ENCODE peak calls at places on chromosomes 11 and 22, in nine cellular contexts. One of them, this sample, is unnamed.

GRCh38 chr11:125148743-125149142 is 15.8 kb upstream of the PKNOX2 start:
- DNase-seq in activated CD8-positive, alpha-beta T cell treated with anti-CD3 and anti-CD28 coated beads, Interleukin-2, amount 10 ng/mL, durations not matched to agents 7 days and 5 days: no peak
- DNase-seq in trophoblast cell: no peak
- DNase-seq in colonic mucosa: no peak
- DNase-seq in hippocampal formation: no peak
- DNase-seq in EL: no peak
- DNase-seq in COR-L47: no peak
- DNase-seq in renal cortical epithelial cell: no peak
- DNase-seq in stimulated activated CD8-positive, alpha-beta memory T cell treated with anti-CD3 and anti-CD28 coated beads, Interleukin-4, amount 100 ng/mL, for 48 hours: no peak
- DNase-seq in this sample: no peak

GRCh38 chr22:39663751-39664150 is 93.2 kb downstream of the CACNA1I start:
- DNase-seq in trophoblast cell: no peak
- DNase-seq in stimulated activated CD8-positive, alpha-beta memory T cell treated with anti-CD3 and anti-CD28 coated beads, Interleukin-4, amount 100 ng/mL, for 48 hours: no peak
- DNase-seq in renal cortical epithelial cell: no peak
- DNase-seq in hippocampal formation: no peak
- DNase-seq in COR-L47: no peak
- DNase-seq in activated CD8-positive, alpha-beta T cell treated with anti-CD3 and anti-CD28 coated beads, Interleukin-2, amount 10 ng/mL, durations not matched to agents 7 days and 5 days: no peak
- DNase-seq in colonic mucosa: peak; percentile 73
- DNase-seq in EL: no peak
- DNase-seq in this sample: no peak

GRCh38 chr22:48199667-48200066 is 1437.2 kb downstream of the TBC1D22A start:
- DNase-seq in stimulated activated CD8-positive, alpha-beta memory T cell treated with anti-CD3 and anti-CD28 coated beads, Interleukin-4, amount 100 ng/mL, for 48 hours: no peak
- DNase-seq in COR-L47: no peak
- DNase-seq in activated CD8-positive, alpha-beta T cell treated with anti-CD3 and anti-CD28 coated beads, Interleukin-2, amount 10 ng/mL, durations not matched to agents 7 days and 5 days: no peak
- DNase-seq in trophoblast cell: no peak
- DNase-seq in EL: no peak
- DNase-seq in hippocampal formation: no peak
- DNase-seq in colonic mucosa: peak; percentile 5
- DNase-seq in renal cortical epithelial cell: no peak
- DNase-seq in this sample: no peak

GRCh38 chr22:17176715-17177114 is 17.6 kb upstream of the HDHD5 start:
- DNase-seq in trophoblast cell: no peak
- DNase-seq in colonic mucosa: no peak
- DNase-seq in COR-L47: no peak
- DNase-seq in hippocampal formation: no peak
- DNase-seq in activated CD8-positive, alpha-beta T cell treated with anti-CD3 and anti-CD28 coated beads, Interleukin-2, amount 10 ng/mL, durations not matched to agents 7 days and 5 days: no peak
- DNase-seq in stimulated activated CD8-positive, alpha-beta memory T cell treated with anti-CD3 and anti-CD28 coated beads, Interleukin-4, amount 100 ng/mL, for 48 hours: no peak
- DNase-seq in EL: no peak
- DNase-seq in renal cortical epithelial cell: no peak
- DNase-seq in this sample: no peak

GRCh38 chr22:47389201-47389600 is 626.8 kb downstream of the TBC1D22A start:
- DNase-seq in COR-L47: no peak
- DNase-seq in activated CD8-positive, alpha-beta T cell treated with anti-CD3 and anti-CD28 coated beads, Interleukin-2, amount 10 ng/mL, durations not matched to agents 7 days and 5 days: no peak
- DNase-seq in stimulated activated CD8-positive, alpha-beta memory T cell treated with anti-CD3 and anti-CD28 coated beads, Interleukin-4, amount 100 ng/mL, for 48 hours: no peak
- DNase-seq in trophoblast cell: no peak
- DNase-seq in renal cortical epithelial cell: no peak
- DNase-seq in colonic mucosa: no peak
- DNase-seq in hippocampal formation: no peak
- DNase-seq in EL: no peak
- DNase-seq in this sample: no peak

GRCh38 chr22:43616645-43617044 is 195.5 kb downstream of the EFCAB6 start:
- DNase-seq in trophoblast cell: no peak
- DNase-seq in renal cortical epithelial cell: no peak
- DNase-seq in COR-L47: peak; percentile 9
- DNase-seq in activated CD8-positive, alpha-beta T cell treated with anti-CD3 and anti-CD28 coated beads, Interleukin-2, amount 10 ng/mL, durations not matched to agents 7 days and 5 days: no peak
- DNase-seq in stimulated activated CD8-positive, alpha-beta memory T cell treated with anti-CD3 and anti-CD28 coated beads, Interleukin-4, amount 100 ng/mL, for 48 hours: no peak
- DNase-seq in colonic mucosa: peak; percentile 62
- DNase-seq in hippocampal formation: no peak
- DNase-seq in EL: no peak
- DNase-seq in this sample: no peak

GRCh38 chr11:7904910-7905309 is 26.2 kb downstream of the OR10A6 start:
- DNase-seq in activated CD8-positive, alpha-beta T cell treated with anti-CD3 and anti-CD28 coated beads, Interleukin-2, amount 10 ng/mL, durations not matched to agents 7 days and 5 days: no peak
- DNase-seq in trophoblast cell: peak; percentile 39
- DNase-seq in EL: peak; percentile 72
- DNase-seq in stimulated activated CD8-positive, alpha-beta memory T cell treated with anti-CD3 and anti-CD28 coated beads, Interleukin-4, amount 100 ng/mL, for 48 hours: no peak
- DNase-seq in colonic mucosa: no peak
- DNase-seq in renal cortical epithelial cell: peak; percentile 30
- DNase-seq in COR-L47: no peak
- DNase-seq in hippocampal formation: no peak
- DNase-seq in this sample: no peak

GRCh38 chr11:94746721-94747120 is 21.4 kb upstream of the AMOTL1 start:
- DNase-seq in stimulated activated CD8-positive, alpha-beta memory T cell treated with anti-CD3 and anti-CD28 coated beads, Interleukin-4, amount 100 ng/mL, for 48 hours: no peak
- DNase-seq in colonic mucosa: no peak
- DNase-seq in renal cortical epithelial cell: no peak
- DNase-seq in hippocampal formation: no peak
- DNase-seq in COR-L47: no peak
- DNase-seq in activated CD8-positive, alpha-beta T cell treated with anti-CD3 and anti-CD28 coated beads, Interleukin-2, amount 10 ng/mL, durations not matched to agents 7 days and 5 days: no peak
- DNase-seq in EL: peak; percentile 34
- DNase-seq in trophoblast cell: peak; percentile 93
- DNase-seq in this sample: no peak

GRCh38 chr22:20904008-20904979 is 12.9 kb upstream of the CRKL start:
- DNase-seq in hippocampal formation: no peak
- DNase-seq in trophoblast cell: peak; percentile 98
- DNase-seq in stimulated activated CD8-positive, alpha-beta memory T cell treated with anti-CD3 and anti-CD28 coated beads, Interleukin-4, amount 100 ng/mL, for 48 hours: no peak
- DNase-seq in COR-L47: no peak
- DNase-seq in activated CD8-positive, alpha-beta T cell treated with anti-CD3 and anti-CD28 coated beads, Interleukin-2, amount 10 ng/mL, durations not matched to agents 7 days and 5 days: no peak
- DNase-seq in renal cortical epithelial cell: peak; percentile 98
- DNase-seq in colonic mucosa: no peak
- DNase-seq in EL: peak; percentile 93
- DNase-seq in this sample: no peak

GRCh38 chr22:37139762-37140161 is 10.0 kb downstream of the IL2RB start:
- DNase-seq in COR-L47: no peak
- DNase-seq in colonic mucosa: no peak
- DNase-seq in renal cortical epithelial cell: no peak
- DNase-seq in EL: no peak
- DNase-seq in stimulated activated CD8-positive, alpha-beta memory T cell treated with anti-CD3 and anti-CD28 coated beads, Interleukin-4, amount 100 ng/mL, for 48 hours: peak; percentile 49
- DNase-seq in trophoblast cell: no peak
- DNase-seq in hippocampal formation: no peak
- DNase-seq in activated CD8-positive, alpha-beta T cell treated with anti-CD3 and anti-CD28 coated beads, Interleukin-2, amount 10 ng/mL, durations not matched to agents 7 days and 5 days: no peak
- DNase-seq in this sample: peak; percentile 65

GRCh38 chr11:119382101-119382500 is 611 bp upstream of the USP2 start:
- DNase-seq in renal cortical epithelial cell: no peak
- DNase-seq in hippocampal formation: no peak
- DNase-seq in trophoblast cell: peak; percentile 56
- DNase-seq in activated CD8-positive, alpha-beta T cell treated with anti-CD3 and anti-CD28 coated beads, Interleukin-2, amount 10 ng/mL, durations not matched to agents 7 days and 5 days: no peak
- DNase-seq in EL: no peak
- DNase-seq in COR-L47: no peak
- DNase-seq in colonic mucosa: no peak
- DNase-seq in stimulated activated CD8-positive, alpha-beta memory T cell treated with anti-CD3 and anti-CD28 coated beads, Interleukin-4, amount 100 ng/mL, for 48 hours: no peak
- DNase-seq in this sample: no peak

GRCh38 chr11:123580557-123581275 is 73.7 kb downstream of the SCN3B start:
- DNase-seq in activated CD8-positive, alpha-beta T cell treated with anti-CD3 and anti-CD28 coated beads, Interleukin-2, amount 10 ng/mL, durations not matched to agents 7 days and 5 days: peak; percentile 77
- DNase-seq in trophoblast cell: peak; percentile 94
- DNase-seq in COR-L47: peak; percentile 81
- DNase-seq in stimulated activated CD8-positive, alpha-beta memory T cell treated with anti-CD3 and anti-CD28 coated beads, Interleukin-4, amount 100 ng/mL, for 48 hours: peak; percentile 80
- DNase-seq in renal cortical epithelial cell: peak; percentile 23
- DNase-seq in colonic mucosa: peak; percentile 75
- DNase-seq in hippocampal formation: peak; percentile 14
- DNase-seq in EL: peak; percentile 44
- DNase-seq in this sample: peak; percentile 82

GRCh38 chr22:50530280-50530856 is 556 bp upstream of the TYMP start:
- DNase-seq in EL: peak; percentile 85
- DNase-seq in COR-L47: no peak
- DNase-seq in trophoblast cell: peak; percentile 92
- DNase-seq in renal cortical epithelial cell: peak; percentile 58
- DNase-seq in activated CD8-positive, alpha-beta T cell treated with anti-CD3 and anti-CD28 coated beads, Interleukin-2, amount 10 ng/mL, durations not matched to agents 7 days and 5 days: peak; percentile 81
- DNase-seq in colonic mucosa: peak; percentile 89
- DNase-seq in stimulated activated CD8-positive, alpha-beta memory T cell treated with anti-CD3 and anti-CD28 coated beads, Interleukin-4, amount 100 ng/mL, for 48 hours: peak; percentile 80
- DNase-seq in hippocampal formation: no peak
- DNase-seq in this sample: peak; percentile 74

GRCh38 chr11:113014731-113015455 is 53.7 kb downstream of the NCAM1 start:
- DNase-seq in trophoblast cell: no peak
- DNase-seq in EL: no peak
- DNase-seq in stimulated activated CD8-positive, alpha-beta memory T cell treated with anti-CD3 and anti-CD28 coated beads, Interleukin-4, amount 100 ng/mL, for 48 hours: no peak
- DNase-seq in COR-L47: peak; percentile 26
- DNase-seq in hippocampal formation: no peak
- DNase-seq in activated CD8-positive, alpha-beta T cell treated with anti-CD3 and anti-CD28 coated beads, Interleukin-2, amount 10 ng/mL, durations not matched to agents 7 days and 5 days: no peak
- DNase-seq in renal cortical epithelial cell: no peak
- DNase-seq in colonic mucosa: no peak
- DNase-seq in this sample: no peak

GRCh38 chr11:82750643-82751139 is 17.0 kb upstream of the FAM181B start:
- DNase-seq in COR-L47: no peak
- DNase-seq in activated CD8-positive, alpha-beta T cell treated with anti-CD3 and anti-CD28 coated beads, Interleukin-2, amount 10 ng/mL, durations not matched to agents 7 days and 5 days: peak; percentile 44
- DNase-seq in trophoblast cell: no peak
- DNase-seq in colonic mucosa: no peak
- DNase-seq in stimulated activated CD8-positive, alpha-beta memory T cell treated with anti-CD3 and anti-CD28 coated beads, Interleukin-4, amount 100 ng/mL, for 48 hours: peak; percentile 28
- DNase-seq in EL: no peak
- DNase-seq in renal cortical epithelial cell: peak; percentile 70
- DNase-seq in hippocampal formation: no peak
- DNase-seq in this sample: no peak

GRCh38 chr22:33034753-33035152 is 23.4 kb downstream of the SYN3 start:
- DNase-seq in EL: no peak
- DNase-seq in colonic mucosa: no peak
- DNase-seq in COR-L47: no peak
- DNase-seq in renal cortical epithelial cell: no peak
- DNase-seq in trophoblast cell: no peak
- DNase-seq in activated CD8-positive, alpha-beta T cell treated with anti-CD3 and anti-CD28 coated beads, Interleukin-2, amount 10 ng/mL, durations not matched to agents 7 days and 5 days: no peak
- DNase-seq in stimulated activated CD8-positive, alpha-beta memory T cell treated with anti-CD3 and anti-CD28 coated beads, Interleukin-4, amount 100 ng/mL, for 48 hours: no peak
- DNase-seq in hippocampal formation: no peak
- DNase-seq in this sample: no peak

GRCh38 chr11:70581991-70582885 is 183.9 kb downstream of the CTTN start:
- DNase-seq in EL: no peak
- DNase-seq in hippocampal formation: no peak
- DNase-seq in COR-L47: no peak
- DNase-seq in activated CD8-positive, alpha-beta T cell treated with anti-CD3 and anti-CD28 coated beads, Interleukin-2, amount 10 ng/mL, durations not matched to agents 7 days and 5 days: no peak
- DNase-seq in colonic mucosa: no peak
- DNase-seq in stimulated activated CD8-positive, alpha-beta memory T cell treated with anti-CD3 and anti-CD28 coated beads, Interleukin-4, amount 100 ng/mL, for 48 hours: no peak
- DNase-seq in renal cortical epithelial cell: no peak
- DNase-seq in trophoblast cell: no peak
- DNase-seq in this sample: no peak

GRCh38 chr22:49333206-49333605 is 494.5 kb downstream of the BRD1 start:
- DNase-seq in EL: no peak
- DNase-seq in hippocampal formation: no peak
- DNase-seq in activated CD8-positive, alpha-beta T cell treated with anti-CD3 and anti-CD28 coated beads, Interleukin-2, amount 10 ng/mL, durations not matched to agents 7 days and 5 days: no peak
- DNase-seq in trophoblast cell: no peak
- DNase-seq in stimulated activated CD8-positive, alpha-beta memory T cell treated with anti-CD3 and anti-CD28 coated beads, Interleukin-4, amount 100 ng/mL, for 48 hours: peak; percentile 6
- DNase-seq in renal cortical epithelial cell: no peak
- DNase-seq in COR-L47: no peak
- DNase-seq in colonic mucosa: no peak
- DNase-seq in this sample: no peak

GRCh38 chr11:59097113-59097708 is 9.8 kb upstream of the FAM111B start:
- DNase-seq in COR-L47: peak; percentile 35
- DNase-seq in stimulated activated CD8-positive, alpha-beta memory T cell treated with anti-CD3 and anti-CD28 coated beads, Interleukin-4, amount 100 ng/mL, for 48 hours: peak; percentile 76
- DNase-seq in colonic mucosa: peak; percentile 77
- DNase-seq in EL: peak; percentile 63
- DNase-seq in activated CD8-positive, alpha-beta T cell treated with anti-CD3 and anti-CD28 coated beads, Interleukin-2, amount 10 ng/mL, durations not matched to agents 7 days and 5 days: peak; percentile 77
- DNase-seq in trophoblast cell: peak; percentile 65
- DNase-seq in renal cortical epithelial cell: peak; percentile 50
- DNase-seq in hippocampal formation: peak; percentile 11
- DNase-seq in this sample: peak; percentile 89

GRCh38 chr11:103591554-103591953 is 444.9 kb upstream of the DDI1 start:
- DNase-seq in EL: no peak
- DNase-seq in renal cortical epithelial cell: no peak
- DNase-seq in stimulated activated CD8-positive, alpha-beta memory T cell treated with anti-CD3 and anti-CD28 coated beads, Interleukin-4, amount 100 ng/mL, for 48 hours: no peak
- DNase-seq in colonic mucosa: no peak
- DNase-seq in hippocampal formation: no peak
- DNase-seq in COR-L47: no peak
- DNase-seq in trophoblast cell: no peak
- DNase-seq in activated CD8-positive, alpha-beta T cell treated with anti-CD3 and anti-CD28 coated beads, Interleukin-2, amount 10 ng/mL, durations not matched to agents 7 days and 5 days: no peak
- DNase-seq in this sample: no peak

GRCh38 chr11:73271936-73272679 is at the start of gene P2RY6:
- DNase-seq in EL: peak; percentile 84
- DNase-seq in trophoblast cell: peak; percentile 98
- DNase-seq in activated CD8-positive, alpha-beta T cell treated with anti-CD3 and anti-CD28 coated beads, Interleukin-2, amount 10 ng/mL, durations not matched to agents 7 days and 5 days: no peak
- DNase-seq in renal cortical epithelial cell: peak; percentile 69
- DNase-seq in stimulated activated CD8-positive, alpha-beta memory T cell treated with anti-CD3 and anti-CD28 coated beads, Interleukin-4, amount 100 ng/mL, for 48 hours: no peak
- DNase-seq in COR-L47: no peak
- DNase-seq in colonic mucosa: no peak
- DNase-seq in hippocampal formation: peak; percentile 24
- DNase-seq in this sample: no peak

GRCh38 chr11:69357458-69358397 is 63.8 kb downstream of the MYEOV start:
- DNase-seq in colonic mucosa: peak; percentile 11
- DNase-seq in renal cortical epithelial cell: no peak
- DNase-seq in COR-L47: no peak
- DNase-seq in hippocampal formation: no peak
- DNase-seq in activated CD8-positive, alpha-beta T cell treated with anti-CD3 and anti-CD28 coated beads, Interleukin-2, amount 10 ng/mL, durations not matched to agents 7 days and 5 days: peak; percentile 14
- DNase-seq in stimulated activated CD8-positive, alpha-beta memory T cell treated with anti-CD3 and anti-CD28 coated beads, Interleukin-4, amount 100 ng/mL, for 48 hours: no peak
- DNase-seq in EL: no peak
- DNase-seq in trophoblast cell: no peak
- DNase-seq in this sample: no peak

GRCh38 chr11:10770626-10771254 is 19.7 kb downstream of the CTR9 start:
- DNase-seq in renal cortical epithelial cell: peak; percentile 42
- DNase-seq in colonic mucosa: peak; percentile 49
- DNase-seq in activated CD8-positive, alpha-beta T cell treated with anti-CD3 and anti-CD28 coated beads, Interleukin-2, amount 10 ng/mL, durations not matched to agents 7 days and 5 days: peak; percentile 54
- DNase-seq in COR-L47: peak; percentile 24
- DNase-seq in EL: peak; percentile 54
- DNase-seq in hippocampal formation: peak; percentile 16
- DNase-seq in trophoblast cell: peak; percentile 73
- DNase-seq in stimulated activated CD8-positive, alpha-beta memory T cell treated with anti-CD3 and anti-CD28 coated beads, Interleukin-4, amount 100 ng/mL, for 48 hours: peak; percentile 40
- DNase-seq in this sample: peak; percentile 76

GRCh38 chr11:93653080-93653479 is 8.4 kb upstream of the CEP295 start:
- DNase-seq in activated CD8-positive, alpha-beta T cell treated with anti-CD3 and anti-CD28 coated beads, Interleukin-2, amount 10 ng/mL, durations not matched to agents 7 days and 5 days: no peak
- DNase-seq in renal cortical epithelial cell: no peak
- DNase-seq in COR-L47: no peak
- DNase-seq in trophoblast cell: no peak
- DNase-seq in hippocampal formation: no peak
- DNase-seq in colonic mucosa: no peak
- DNase-seq in EL: no peak
- DNase-seq in stimulated activated CD8-positive, alpha-beta memory T cell treated with anti-CD3 and anti-CD28 coated beads, Interleukin-4, amount 100 ng/mL, for 48 hours: no peak
- DNase-seq in this sample: no peak

GRCh38 chr11:113242767-113243397 is 71.5 kb upstream of the TTC12 start:
- DNase-seq in EL: peak; percentile 47
- DNase-seq in colonic mucosa: no peak
- DNase-seq in hippocampal formation: peak; percentile 62
- DNase-seq in trophoblast cell: no peak
- DNase-seq in renal cortical epithelial cell: no peak
- DNase-seq in stimulated activated CD8-positive, alpha-beta memory T cell treated with anti-CD3 and anti-CD28 coated beads, Interleukin-4, amount 100 ng/mL, for 48 hours: peak; percentile 38
- DNase-seq in COR-L47: no peak
- DNase-seq in activated CD8-positive, alpha-beta T cell treated with anti-CD3 and anti-CD28 coated beads, Interleukin-2, amount 10 ng/mL, durations not matched to agents 7 days and 5 days: peak; percentile 62
- DNase-seq in this sample: peak; percentile 71

GRCh38 chr11:64876226-64876750 is 2.1 kb downstream of the EHD1 start:
- DNase-seq in trophoblast cell: no peak
- DNase-seq in COR-L47: no peak
- DNase-seq in activated CD8-positive, alpha-beta T cell treated with anti-CD3 and anti-CD28 coated beads, Interleukin-2, amount 10 ng/mL, durations not matched to agents 7 days and 5 days: no peak
- DNase-seq in colonic mucosa: no peak
- DNase-seq in renal cortical epithelial cell: no peak
- DNase-seq in stimulated activated CD8-positive, alpha-beta memory T cell treated with anti-CD3 and anti-CD28 coated beads, Interleukin-4, amount 100 ng/mL, for 48 hours: peak; percentile 70
- DNase-seq in hippocampal formation: peak; percentile 54
- DNase-seq in EL: no peak
- DNase-seq in this sample: no peak

GRCh38 chr22:36689583-36689982 is 14.0 kb downstream of the CACNG2 start:
- DNase-seq in activated CD8-positive, alpha-beta T cell treated with anti-CD3 and anti-CD28 coated beads, Interleukin-2, amount 10 ng/mL, durations not matched to agents 7 days and 5 days: no peak
- DNase-seq in EL: no peak
- DNase-seq in renal cortical epithelial cell: no peak
- DNase-seq in COR-L47: no peak
- DNase-seq in colonic mucosa: no peak
- DNase-seq in trophoblast cell: no peak
- DNase-seq in stimulated activated CD8-positive, alpha-beta memory T cell treated with anti-CD3 and anti-CD28 coated beads, Interleukin-4, amount 100 ng/mL, for 48 hours: no peak
- DNase-seq in hippocampal formation: no peak
- DNase-seq in this sample: no peak

GRCh38 chr11:88604255-88604654 is 266.7 kb upstream of the CTSC start:
- DNase-seq in stimulated activated CD8-positive, alpha-beta memory T cell treated with anti-CD3 and anti-CD28 coated beads, Interleukin-4, amount 100 ng/mL, for 48 hours: no peak
- DNase-seq in COR-L47: no peak
- DNase-seq in colonic mucosa: no peak
- DNase-seq in EL: peak; percentile 44
- DNase-seq in renal cortical epithelial cell: no peak
- DNase-seq in activated CD8-positive, alpha-beta T cell treated with anti-CD3 and anti-CD28 coated beads, Interleukin-2, amount 10 ng/mL, durations not matched to agents 7 days and 5 days: no peak
- DNase-seq in trophoblast cell: no peak
- DNase-seq in hippocampal formation: no peak
- DNase-seq in this sample: no peak

GRCh38 chr11:83558281-83558680 is 272.1 kb upstream of the CCDC90B start:
- DNase-seq in renal cortical epithelial cell: no peak
- DNase-seq in trophoblast cell: no peak
- DNase-seq in stimulated activated CD8-positive, alpha-beta memory T cell treated with anti-CD3 and anti-CD28 coated beads, Interleukin-4, amount 100 ng/mL, for 48 hours: no peak
- DNase-seq in COR-L47: no peak
- DNase-seq in activated CD8-positive, alpha-beta T cell treated with anti-CD3 and anti-CD28 coated beads, Interleukin-2, amount 10 ng/mL, durations not matched to agents 7 days and 5 days: no peak
- DNase-seq in EL: no peak
- DNase-seq in hippocampal formation: no peak
- DNase-seq in colonic mucosa: no peak
- DNase-seq in this sample: no peak

GRCh38 chr11:123365955-123366354 is 64.1 kb upstream of the GRAMD1B start:
- DNase-seq in EL: no peak
- DNase-seq in activated CD8-positive, alpha-beta T cell treated with anti-CD3 and anti-CD28 coated beads, Interleukin-2, amount 10 ng/mL, durations not matched to agents 7 days and 5 days: no peak
- DNase-seq in stimulated activated CD8-positive, alpha-beta memory T cell treated with anti-CD3 and anti-CD28 coated beads, Interleukin-4, amount 100 ng/mL, for 48 hours: no peak
- DNase-seq in trophoblast cell: no peak
- DNase-seq in colonic mucosa: no peak
- DNase-seq in renal cortical epithelial cell: no peak
- DNase-seq in COR-L47: no peak
- DNase-seq in hippocampal formation: no peak
- DNase-seq in this sample: no peak

GRCh38 chr11:77197626-77198320 is 69.7 kb downstream of the MYO7A start:
- DNase-seq in renal cortical epithelial cell: no peak
- DNase-seq in trophoblast cell: no peak
- DNase-seq in stimulated activated CD8-positive, alpha-beta memory T cell treated with anti-CD3 and anti-CD28 coated beads, Interleukin-4, amount 100 ng/mL, for 48 hours: no peak
- DNase-seq in colonic mucosa: no peak
- DNase-seq in activated CD8-positive, alpha-beta T cell treated with anti-CD3 and anti-CD28 coated beads, Interleukin-2, amount 10 ng/mL, durations not matched to agents 7 days and 5 days: no peak
- DNase-seq in COR-L47: no peak
- DNase-seq in hippocampal formation: no peak
- DNase-seq in EL: no peak
- DNase-seq in this sample: no peak